ENCODE peak calls at places on chromosomes 3 and 15, in seven cellular contexts. S is left cardiac atrium; L is NCI-H1694 treated with DMSO at 0.1 percent for 48 hours; P is anterior cingulate cortex; Y is HFF-Myc; B is breast epithelium; T is activated CD8-positive, alpha-beta memory T cell treated with anti-CD3 and anti-CD28 coated beads for 4 hours. U is an unnamed sample.

GRCh38 chr15:58043192-58043903 is 22.2 kb downstream of the ALDH1A2 start:
- DNase-seq in B (no peak), Y (no peak), P (peak; percentile 0), L (peak; percentile 6), T (no peak), S (peak; percentile 57), U (peak; percentile 20)

GRCh38 chr15:91555307-91555706 is 298.2 kb upstream of the SLCO3A1 start:
- DNase-seq in T (no peak), P (no peak), Y (no peak), S (no peak), L (no peak), B (no peak), U (no peak)

GRCh38 chr15:77020348-77021087 is 25.6 kb downstream of the PSTPIP1 start:
- DNase-seq in B (no peak), L (no peak), S (peak; percentile 8), P (no peak), T (no peak), Y (no peak), U (no peak)

GRCh38 chr3:130517541-130517940 is 564 bp downstream of the COL6A6 start:
- DNase-seq in L (no peak), P (no peak), B (no peak), Y (no peak), T (no peak), S (no peak), U (no peak)

GRCh38 chr3:111539351-111540331 is 2.4 kb upstream of the CD96 start:
- DNase-seq in P (peak; percentile 56), S (peak; percentile 22), B (no peak), L (peak; percentile 39), T (peak; percentile 33), Y (peak; percentile 17), U (peak; percentile 72)

GRCh38 chr15:67967871-67968423 is 86.2 kb upstream of the PIAS1 start:
- DNase-seq in Y (no peak), P (peak; percentile 84), B (peak; percentile 39), L (peak; percentile 67), T (no peak), S (peak; percentile 87), U (peak; percentile 91)

GRCh38 chr15:81161215-81161673 is 27.2 kb downstream of the CFAP161 start:
- DNase-seq in B (no peak), T (no peak), Y (no peak), P (no peak), S (no peak), L (no peak), U (no peak)

GRCh38 chr3:88058322-88058592 is 548 bp downstream of the CGGBP1 start:
- DNase-seq in P (no peak), T (no peak), S (no peak), Y (no peak), L (no peak), B (no peak), U (no peak)

GRCh38 chr3:133192967-133193366 is 154.8 kb downstream of the TMEM108 start:
- DNase-seq in L (no peak), T (no peak), S (no peak), B (no peak), Y (no peak), P (no peak), U (no peak)

GRCh38 chr3:185807455-185808068 is 17.3 kb downstream of the IGF2BP2 start:
- DNase-seq in B (no peak), T (no peak), Y (peak; percentile 72), P (no peak), L (no peak), S (no peak), U (no peak)

GRCh38 chr3:185687479-185687878 is 101.4 kb downstream of the SENP2 start:
- DNase-seq in Y (no peak), B (no peak), T (no peak), S (no peak), P (peak; percentile 17), L (no peak), U (no peak)

GRCh38 chr3:30181546-30181945 is 424.9 kb upstream of the TGFBR2 start:
- DNase-seq in B (no peak), P (no peak), S (no peak), L (no peak), T (no peak), Y (no peak), U (no peak)

GRCh38 chr3:189914799-189915198 is 205.9 kb downstream of the P3H2 start:
- DNase-seq in B (no peak), Y (peak; percentile 42), S (no peak), P (no peak), T (no peak), L (no peak), U (peak; percentile 17)

U was measured in Ammon's horn.